ENCODE peak calls at places on chromosomes 6 and 20, in seven cellular contexts. O is neural crest cell, K is thoracic aorta, P is cardiac muscle cell, J is fibroblast of villous mesenchyme, N is colonic mucosa, G is left lung. F is an unnamed sample.
A peak's percentile ranks its signal among the peaks of the same experiment; 100 is the strongest.

GRCh38 chr6:137188855-137189254 is 15.4 kb upstream of the IL22RA2 start:
- DNase-seq in O (no peak), K (no peak), P (peak; percentile 7), J (peak; percentile 9), N (no peak), G (no peak), F (no peak)

GRCh38 chr20:63873477-63873971 is 8.5 kb downstream of the TPD52L2 start:
- DNase-seq in O (no peak), K (no peak), P (no peak), J (peak; percentile 75), N (no peak), G (peak; percentile 87), F (no peak)

GRCh38 chr6:44267252-44267651 is 1.9 kb upstream of the NFKBIE start:
- DNase-seq in O (no peak), K (no peak), P (no peak), J (no peak), N (no peak), G (no peak), F (no peak)

GRCh38 chr6:150732765-150733539 is 132.6 kb upstream of the MTHFD1L start:
- DNase-seq in O (no peak), K (no peak), P (no peak), J (no peak), N (no peak), G (no peak), F (no peak)

GRCh38 chr20:24382775-24383174 is 86.7 kb upstream of the SYNDIG1 start:
- DNase-seq in O (no peak), K (no peak), P (peak; percentile 66), J (no peak), N (no peak), G (no peak), F (no peak)

GRCh38 chr20:17854307-17854903 is 114.2 kb downstream of the SNX5 start:
- DNase-seq in O (peak; percentile 19), K (no peak), P (peak; percentile 51), J (peak; percentile 51), N (peak; percentile 84), G (no peak), F (no peak)

GRCh38 chr20:41580384-41580783 is 37.8 kb downstream of the CHD6 start:
- DNase-seq in O (no peak), K (no peak), P (no peak), J (no peak), N (no peak), G (no peak), F (no peak)

GRCh38 chr20:20463933-20464374 is 96.0 kb downstream of the INSM1 start:
- DNase-seq in O (peak; percentile 29), K (no peak), P (no peak), J (no peak), N (no peak), G (no peak), F (no peak)

GRCh38 chr6:143279385-143279784 is 171.1 kb downstream of the ADAT2 start:
- DNase-seq in O (no peak), K (no peak), P (peak; percentile 23), J (no peak), N (no peak), G (no peak), F (no peak)

GRCh38 chr6:42451146-42451594 is 556 bp downstream of the TRERF1 start:
- DNase-seq in O (no peak), K (no peak), P (no peak), J (no peak), N (no peak), G (no peak), F (no peak)

GRCh38 chr6:87702589-87702945 is 534 bp upstream of the AKIRIN2 start:
- DNase-seq in O (no peak), K (no peak), P (peak; percentile 56), J (peak; percentile 83), N (no peak), G (no peak), F (no peak)

DNA sequence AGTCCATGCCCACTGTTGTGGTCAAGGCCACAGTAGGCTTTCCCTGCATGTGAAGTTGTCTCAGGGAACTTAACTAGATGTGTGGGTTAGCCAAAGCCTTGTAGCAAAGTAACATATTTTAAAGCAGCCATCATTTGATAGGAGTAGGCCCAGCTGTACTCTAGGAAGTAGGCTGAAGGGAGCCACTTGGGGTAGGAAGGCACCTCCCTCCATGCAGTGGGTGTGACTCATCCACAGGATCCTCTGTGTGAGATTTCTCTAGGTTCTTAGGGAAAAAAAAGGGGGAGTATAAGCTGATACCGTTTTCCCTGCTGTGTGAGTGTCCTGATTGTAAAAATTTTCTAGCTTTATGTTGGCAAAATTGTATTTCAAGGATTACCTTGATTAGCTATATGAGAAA is 44.7 kb downstream of the VAPB start:
- DNase-seq in O (no peak), K (no peak), P (no peak), J (peak; percentile 75), N (peak; percentile 33), G (no peak), F (no peak)
- TF ChIP-seq CTCF in O (no peak), K (no peak), P (no peak), J (no peak), N (no peak), G (no peak), F (no peak)

GRCh38 chr6:50062051-50062450 is 12.3 kb upstream of the DEFB112 start:
- DNase-seq in O (no peak), K (no peak), P (peak; percentile 17), J (no peak), N (no peak), G (no peak), F (no peak)
- TF ChIP-seq CTCF in O (peak; percentile 58), K (no peak), P (no peak), J (no peak), N (no peak), G (no peak), F (peak; percentile 30)

DNA sequence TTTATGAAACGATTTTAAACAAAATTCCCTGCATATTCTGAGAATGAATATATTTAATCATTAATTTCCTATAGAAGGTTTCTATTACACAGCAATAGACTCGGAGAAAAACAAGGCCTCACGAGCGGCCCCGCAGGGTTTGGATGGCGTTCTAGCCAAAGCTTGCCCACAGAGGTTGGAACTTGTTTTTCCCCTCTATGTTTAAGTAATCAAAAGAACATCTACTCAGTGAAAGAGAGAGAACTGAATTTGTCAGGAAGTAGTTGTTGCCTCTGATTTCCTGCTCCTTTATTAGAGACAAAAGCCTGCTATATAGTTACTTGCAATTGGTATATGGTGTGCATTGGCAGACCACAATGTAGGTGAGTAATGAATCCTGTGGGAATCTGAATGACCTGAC is 82.1 kb upstream of the HEY2 start:
- DNase-seq in O (no peak), K (no peak), P (no peak), J (no peak), N (no peak), G (no peak), F (no peak)
- TF ChIP-seq CTCF in O (no peak), K (no peak), P (no peak), J (no peak), N (no peak), G (no peak), F (no peak)

GRCh38 chr6:133041020-133041419 is 200.1 kb upstream of the EYA4 start:
- DNase-seq in O (no peak), K (no peak), P (peak; percentile 11), J (no peak), N (no peak), G (no peak), F (no peak)

GRCh38 chr6:133042550-133043120 is 198.5 kb upstream of the EYA4 start:
- DNase-seq in O (no peak), K (no peak), P (no peak), J (no peak), N (no peak), G (no peak), F (no peak)

GRCh38 chr6:133034509-133035206 is 206.5 kb upstream of the EYA4 start:
- DNase-seq in O (no peak), K (no peak), P (no peak), J (no peak), N (no peak), G (no peak), F (no peak)

DNA sequence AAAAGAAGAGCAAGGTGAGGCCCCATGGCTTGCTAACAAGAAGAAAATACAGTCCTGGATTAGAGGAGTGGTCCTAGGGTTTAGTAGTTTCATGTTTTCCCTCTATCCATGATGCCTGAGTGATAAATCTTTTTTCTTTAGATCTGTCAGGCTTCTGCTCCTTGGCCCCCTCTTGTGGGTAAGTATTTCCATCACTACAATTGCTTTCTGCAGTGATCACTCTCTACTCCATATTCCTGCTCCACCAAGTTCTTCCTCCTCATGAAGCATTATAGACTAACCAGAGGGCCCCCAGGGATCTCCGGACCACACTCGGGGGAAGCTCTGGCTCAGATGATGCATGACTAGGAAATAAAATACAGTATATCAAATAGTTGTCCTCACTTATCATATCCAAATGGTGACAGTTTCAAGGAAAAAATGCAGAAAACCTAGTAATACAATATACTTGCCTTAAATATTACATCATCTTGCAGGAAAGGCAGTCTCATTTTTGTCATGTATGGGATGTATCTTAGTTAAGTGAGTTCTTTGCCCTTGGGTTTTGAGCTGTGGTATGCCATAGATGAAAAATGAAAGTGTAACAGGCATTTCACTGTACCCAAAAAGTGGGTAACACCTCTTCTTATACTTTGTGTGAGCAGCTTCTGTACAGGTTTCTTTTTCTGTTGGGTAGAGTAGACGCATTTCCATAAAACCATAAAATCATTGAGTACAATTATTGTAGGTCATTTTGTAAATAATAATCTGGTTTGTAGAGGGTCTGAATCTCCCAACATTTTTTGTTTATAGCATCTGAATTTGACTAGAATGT is 200.9 kb upstream of the EYA4 start:
- DNase-seq in O (peak; percentile 18), K (no peak), P (peak; percentile 12), J (peak; percentile 13), N (no peak), G (no peak), F (no peak)
- TF ChIP-seq CTCF in O (peak; percentile 56), K (no peak), P (peak; percentile 67), J (peak; percentile 45), N (no peak), G (peak; percentile 19), F (no peak)

GRCh38 chr6:28104392-28105250 is 19.8 kb upstream of the ZSCAN16 start:
- DNase-seq in O (peak; percentile 65), K (peak; percentile 9), P (peak; percentile 80), J (peak; percentile 68), N (peak; percentile 86), G (peak; percentile 96), F (peak; percentile 84)
- TF ChIP-seq CTCF in O (peak; percentile 70), K (peak; percentile 70), P (peak; percentile 68), J (peak; percentile 67), N (peak; percentile 77), G (peak; percentile 56), F (peak; percentile 73)

GRCh38 chr6:116881236-116881635 is 4.2 kb downstream of the RFX6 start:
- DNase-seq in O (no peak), K (no peak), P (no peak), J (peak; percentile 1), N (no peak), G (no peak), F (no peak)
- TF ChIP-seq CTCF in O (peak; percentile 52), K (no peak), P (no peak), J (peak; percentile 11), N (peak; percentile 12), G (no peak), F (peak; percentile 39)

F was measured in mesothelial cell of epicardium.